ENCODE peak calls at places on chromosomes 13 and 19, in seven cellular contexts. Z is body of pancreas, G is colonic mucosa, C is SK-N-SH, X is fibroblast of the aortic adventitia, M is hepatocyte, L is breast epithelium. J is an unnamed sample.
A peak's percentile ranks its signal among the peaks of the same experiment; 100 is the strongest.

GRCh38 chr13:73794755-73795154 is 339.4 kb downstream of the KLF12 start:
- DNase-seq in C (no peak), M (no peak), Z (no peak), X (no peak), G (no peak), L (no peak), J (no peak)

GRCh38 chr19:40623403-40624239 is 22.5 kb downstream of the LTBP4 start:
- DNase-seq in M (peak; percentile 91), X (peak; percentile 88), Z (no peak), L (no peak), C (peak; percentile 30), G (peak; percentile 92), J (peak; percentile 43)

GRCh38 chr19:37304190-37304883 is 66.6 kb upstream of the ZNF527 start:
- DNase-seq in L (no peak), C (peak; percentile 73), M (peak; percentile 41), X (no peak), Z (peak; percentile 32), G (no peak), J (peak; percentile 46)

GRCh38 chr19:45403781-45404556 is 900 bp downstream of the PPP1R13L start:
- DNase-seq in G (peak; percentile 82), C (peak; percentile 64), Z (peak; percentile 76), X (no peak), L (peak; percentile 72), M (peak; percentile 79), J (no peak)

GRCh38 chr13:108494991-108495661 is 134.3 kb upstream of the MYO16 start:
- DNase-seq in L (no peak), M (peak; percentile 7), X (no peak), C (peak; percentile 16), Z (no peak), G (no peak), J (no peak)

GRCh38 chr13:112554214-112554850 is 33.6 kb downstream of the TUBGCP3 start:
- DNase-seq in C (no peak), M (no peak), X (no peak), G (no peak), L (no peak), Z (no peak), J (no peak)

GRCh38 chr19:6412111-6412999 is 12.3 kb downstream of the KHSRP start:
- DNase-seq in X (no peak), M (peak; percentile 57), C (peak; percentile 78), L (no peak), G (peak; percentile 73), Z (peak; percentile 59), J (no peak)

GRCh38 chr19:39130337-39131254 is 5.0 kb downstream of the PAK4 start:
- DNase-seq in C (peak; percentile 58), L (no peak), M (no peak), X (no peak), G (no peak), Z (no peak), J (no peak)

GRCh38 chr13:95741584-95742563 is 64.9 kb downstream of the DNAJC3 start:
- DNase-seq in M (no peak), Z (no peak), L (no peak), G (no peak), C (no peak), X (no peak), J (no peak)

GRCh38 chr19:51101171-51101865 is 6.9 kb downstream of the CTU1 start:
- DNase-seq in Z (no peak), X (no peak), G (no peak), M (no peak), L (no peak), C (no peak), J (no peak)

GRCh38 chr13:103941506-103942148 is 875.4 kb upstream of the SLC10A2 start:
- DNase-seq in M (no peak), X (peak; percentile 4), G (no peak), Z (no peak), L (no peak), C (no peak), J (no peak)

GRCh38 chr13:60146491-60146890 is 17.2 kb downstream of the DIAPH3 start:
- DNase-seq in Z (no peak), G (no peak), C (no peak), X (peak; percentile 53), M (no peak), L (no peak), J (no peak)

GRCh38 chr19:28744014-28744413 is 468.9 kb downstream of the UQCRFS1 start:
- DNase-seq in C (no peak), X (no peak), L (no peak), M (no peak), Z (no peak), G (no peak), J (no peak)

GRCh38 chr19:29680447-29680846 is 15.2 kb downstream of the PLEKHF1 start:
- DNase-seq in X (no peak), C (no peak), M (no peak), L (no peak), G (peak; percentile 65), Z (no peak), J (no peak)

GRCh38 chr13:112105244-112105681 is 38.3 kb downstream of the SOX1 start:
- DNase-seq in L (no peak), Z (no peak), G (no peak), X (no peak), C (no peak), M (no peak), J (no peak)

GRCh38 chr13:48579167-48579918 is 46.5 kb upstream of the RCBTB2 start:
- DNase-seq in Z (no peak), M (peak; percentile 32), C (no peak), X (no peak), L (no peak), G (peak; percentile 58), J (no peak)

DNA sequence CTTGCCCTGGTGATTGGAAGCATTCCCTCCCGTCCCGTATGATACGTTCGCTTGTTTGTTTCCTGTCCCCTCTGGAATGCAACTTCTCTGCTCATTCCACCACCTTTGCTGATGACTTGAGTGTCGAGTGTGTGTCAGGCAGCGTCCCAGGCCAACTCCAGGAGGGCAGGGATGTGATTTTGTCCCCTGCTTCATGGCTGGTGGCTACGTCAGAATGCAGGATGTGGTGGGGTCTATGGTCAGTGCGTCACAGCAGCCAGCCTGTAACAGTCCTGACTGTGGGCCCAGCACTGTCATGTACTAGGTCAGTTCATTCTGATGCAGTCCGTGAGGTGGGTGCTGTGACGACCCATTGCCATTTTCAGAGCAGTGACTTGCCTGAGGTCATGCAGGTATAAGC is 16.2 kb downstream of the BRSK1 start:
- DNase-seq in X (no peak), M (no peak), Z (no peak), G (no peak), C (no peak), L (no peak), J (no peak)
- H3K4me3 ChIP-seq in X (no peak overlapping the region), M (no peak overlapping the region), Z (no peak overlapping the region), G (no peak overlapping the region), C (no peak overlapping the region), L (no peak overlapping the region), J (no peak overlapping the region)

GRCh38 chr13:27421101-27421881 is 3.1 kb upstream of the GTF3A start:
- DNase-seq in C (no peak), M (no peak), L (no peak), G (no peak), Z (no peak), X (no peak), J (no peak)

GRCh38 chr13:27425918-27426630 is 1.7 kb downstream of the GTF3A start:
- DNase-seq in L (peak; percentile 63), M (peak; percentile 85), G (peak; percentile 90), C (peak; percentile 42), X (peak; percentile 78), Z (peak; percentile 74), J (peak; percentile 84)

GRCh38 chr13:27425151-27425917 is 915 bp downstream of the GTF3A start:
- DNase-seq in Z (no peak), X (peak; percentile 12), G (peak; percentile 40), C (no peak), M (no peak), L (no peak), J (no peak)

GRCh38 chr13:27424246-27425150 is at the start of gene GTF3A:
- DNase-seq in Z (peak; percentile 86), X (peak; percentile 82), C (peak; percentile 98), M (peak; percentile 94), L (peak; percentile 69), G (peak; percentile 81), J (peak; percentile 90)

GRCh38 chr13:27423333-27423732 is 1.1 kb upstream of the GTF3A start:
- DNase-seq in Z (no peak), M (no peak), L (no peak), X (no peak), G (no peak), C (no peak), J (no peak)
- H3K4me3 ChIP-seq in Z (no peak overlapping the region), M (no peak overlapping the region), L (no peak overlapping the region), X (no peak overlapping the region), G (no peak overlapping the region), C (no peak overlapping the region), J (no peak overlapping the region)

GRCh38 chr13:77233159-77233558 is 93.7 kb downstream of the MYCBP2 start:
- DNase-seq in X (no peak), G (no peak), L (no peak), M (no peak), C (no peak), Z (no peak), J (no peak)
- H3K4me3 ChIP-seq in X (no peak overlapping the region), G (no peak overlapping the region), L (no peak overlapping the region), M (no peak overlapping the region), C (no peak overlapping the region), Z (no peak overlapping the region), J (no peak overlapping the region)

GRCh38 chr19:4871711-4872110 is 4.2 kb upstream of the PLIN3 start:
- DNase-seq in X (no peak), G (no peak), L (no peak), Z (no peak), C (no peak), M (no peak), J (no peak)
- H3K4me3 ChIP-seq in X (no peak overlapping the region), G (no peak overlapping the region), L (no peak overlapping the region), Z (no peak overlapping the region), C (no peak overlapping the region), M (no peak overlapping the region), J (no peak overlapping the region)

GRCh38 chr13:100290165-100290801 is 201.4 kb downstream of the PCCA start:
- DNase-seq in X (no peak), G (no peak), M (no peak), L (no peak), Z (no peak), C (no peak), J (no peak)
- H3K4me3 ChIP-seq in X (no peak overlapping the region), G (no peak overlapping the region), M (no peak overlapping the region), L (no peak overlapping the region), Z (no peak overlapping the region), C (no peak overlapping the region), J (no peak overlapping the region)

DNA sequence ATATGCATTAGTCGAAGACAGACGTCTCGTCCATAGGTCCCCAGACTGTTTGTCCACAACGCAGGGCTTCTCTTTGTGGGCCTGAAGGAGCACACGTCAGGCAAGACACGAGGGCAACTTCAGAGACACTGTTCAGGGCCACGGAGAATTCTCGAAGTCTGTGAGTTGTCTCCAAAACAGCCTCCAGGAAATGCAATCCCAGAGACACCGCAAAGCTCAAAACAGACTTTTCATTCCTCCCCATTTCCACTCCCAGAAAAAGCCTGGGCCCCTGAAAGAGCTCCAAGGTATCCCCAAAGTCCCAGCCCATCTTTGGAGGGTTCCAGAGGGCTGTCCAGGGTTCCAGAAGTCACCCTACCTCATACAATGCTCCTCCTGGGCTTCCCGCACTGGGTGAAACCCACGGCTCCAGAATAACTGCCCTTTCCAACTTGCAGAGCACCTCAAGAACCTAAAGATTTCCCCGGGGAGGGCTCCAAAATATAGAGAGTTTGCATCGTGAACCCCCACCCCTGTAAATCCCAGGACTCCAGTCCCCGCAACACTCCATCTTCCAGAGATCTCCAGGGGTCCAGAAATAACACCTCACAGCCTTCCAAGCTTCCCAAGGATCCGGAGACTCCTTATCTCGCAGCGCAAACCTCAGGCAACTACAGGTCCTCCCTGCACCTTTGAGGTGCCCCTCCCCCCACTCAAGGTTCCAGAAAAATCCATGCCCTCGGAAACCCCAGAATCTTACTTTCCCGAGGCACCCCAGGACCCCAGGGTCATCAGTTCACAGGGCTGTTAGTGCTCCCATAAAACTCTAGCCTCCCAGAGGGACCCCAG is 690 bp upstream of the FTL start:
- DNase-seq in L (no peak), X (peak; percentile 72), M (peak; percentile 82), C (no peak), Z (no peak), G (peak; percentile 59), J (peak; percentile 41)
- H3K4me3 ChIP-seq in L (peak overlapping the region; percentile 92), X (peak overlapping the region; percentile 64), M (peak overlapping the region; percentile 12), C (no peak overlapping the region), Z (peak overlapping the region; percentile 93), G (peak overlapping the region; percentile 89), J (peak overlapping the region; percentile 49)

J was measured in SJCRH30.